ENCODE peak calls at places on chromosome 14, in ten cellular contexts. U, J, E, M, I, Y, G, W, D and Z are unnamed samples.

GRCh38 chr14:63438065-63438757 is 105.0 kb downstream of the PPP2R5E start:
- DNase-seq in Y (no peak), W (peak; percentile 81), U (peak; percentile 87), J (peak; percentile 98), D (peak; percentile 2), G (peak; percentile 74), E (peak; percentile 77), M (peak; percentile 92), I (peak; percentile 98), Z (peak; percentile 58)

GRCh38 chr14:57382283-57382682 is 8.1 kb upstream of the NAA30 start:
- DNase-seq in J (peak; percentile 81), G (no peak), M (no peak), U (peak; percentile 67), D (no peak), E (no peak), I (peak; percentile 99), W (peak; percentile 90), Y (no peak), Z (no peak)

GRCh38 chr14:96037891-96038557 is 1.1 kb upstream of the C14orf132 start:
- DNase-seq in E (peak; percentile 88), Y (no peak), W (peak; percentile 2), M (no peak), I (no peak), U (peak; percentile 70), J (peak; percentile 78), D (no peak), G (peak; percentile 63), Z (no peak)

GRCh38 chr14:32711103-32711680 is 227.5 kb upstream of the NPAS3 start:
- DNase-seq in U (peak; percentile 64), E (no peak), W (peak; percentile 61), Y (no peak), G (no peak), D (peak; percentile 13), I (peak; percentile 73), J (peak; percentile 67), M (peak; percentile 22), Z (peak; percentile 75)

GRCh38 chr14:37834275-37834674 is 238.8 kb downstream of the TTC6 start:
- DNase-seq in U (no peak), E (no peak), D (no peak), I (peak; percentile 12), G (no peak), M (no peak), W (no peak), Y (no peak), J (no peak), Z (no peak)

GRCh38 chr14:79091381-79091963 is 921.3 kb downstream of the NRXN3 start:
- DNase-seq in D (peak; percentile 9), E (no peak), Y (no peak), J (no peak), M (no peak), U (no peak), I (no peak), W (no peak), G (no peak), Z (no peak)

GRCh38 chr14:36997843-36998242 is 174.6 kb downstream of the SLC25A21 start:
- DNase-seq in W (no peak), Y (no peak), U (peak; percentile 19), J (no peak), I (no peak), G (no peak), M (no peak), E (no peak), D (no peak), Z (no peak)

GRCh38 chr14:83007641-83008237 is 1474.1 kb upstream of the SEL1L start:
- DNase-seq in I (no peak), G (no peak), D (no peak), E (no peak), M (no peak), U (no peak), J (no peak), Y (no peak), W (no peak), Z (no peak)

GRCh38 chr14:99615497-99616245 is 11.7 kb upstream of the CCDC85C start:
- DNase-seq in M (no peak), E (no peak), J (no peak), G (no peak), U (peak; percentile 68), I (no peak), Y (no peak), D (no peak), W (no peak), Z (no peak)

GRCh38 chr14:64801800-64802199 is 77.9 kb downstream of the SPTB start:
- DNase-seq in E (no peak), W (peak; percentile 27), M (no peak), G (no peak), U (no peak), Y (no peak), D (no peak), I (peak; percentile 59), J (peak; percentile 12), Z (no peak)

GRCh38 chr14:21987937-21988336 is 314.3 kb upstream of the OR4E1 start:
- DNase-seq in E (no peak), D (no peak), Y (no peak), W (peak; percentile 30), J (peak; percentile 48), U (peak; percentile 26), I (peak; percentile 75), G (no peak), M (peak; percentile 19), Z (peak; percentile 24)

GRCh38 chr14:59278111-59278510 is 89.6 kb downstream of the DAAM1 start:
- DNase-seq in D (no peak), E (no peak), U (peak; percentile 89), M (peak; percentile 66), Y (no peak), W (peak; percentile 86), I (peak; percentile 100), J (peak; percentile 88), G (no peak), Z (no peak)
- H3K4me1 ChIP-seq in D (no peaks in the 10 kb centered on the region), E (peaks cover 11% of the 10 kb centered on the region), U (peaks cover 51% of the 10 kb centered on the region), M (peaks cover 7% of the 10 kb centered on the region), Y (peaks cover 3% of the 10 kb centered on the region), W (peaks cover 7% of the 10 kb centered on the region), I (peaks cover 72% of the 10 kb centered on the region), J (peaks cover 24% of the 10 kb centered on the region), G (peaks cover 22% of the 10 kb centered on the region), Z (no peaks in the 10 kb centered on the region)

GRCh38 chr14:105879867-105880561 is 353.6 kb downstream of the TMEM121 start:
- DNase-seq in Y (peak; percentile 70), M (no peak), U (no peak), D (no peak), G (peak; percentile 9), W (no peak), E (peak; percentile 39), I (no peak), J (no peak), Z (peak; percentile 5)
- H3K9me3 ChIP-seq in Y (no peaks in the 10 kb centered on the region), M (peaks cover 65% of the 10 kb centered on the region), U (no peaks in the 10 kb centered on the region), D (no peaks in the 10 kb centered on the region), G (no peaks in the 10 kb centered on the region), W (no peaks in the 10 kb centered on the region), E (no peaks in the 10 kb centered on the region), I (no peaks in the 10 kb centered on the region), J (no peaks in the 10 kb centered on the region), Z (no peaks in the 10 kb centered on the region)

DNA sequence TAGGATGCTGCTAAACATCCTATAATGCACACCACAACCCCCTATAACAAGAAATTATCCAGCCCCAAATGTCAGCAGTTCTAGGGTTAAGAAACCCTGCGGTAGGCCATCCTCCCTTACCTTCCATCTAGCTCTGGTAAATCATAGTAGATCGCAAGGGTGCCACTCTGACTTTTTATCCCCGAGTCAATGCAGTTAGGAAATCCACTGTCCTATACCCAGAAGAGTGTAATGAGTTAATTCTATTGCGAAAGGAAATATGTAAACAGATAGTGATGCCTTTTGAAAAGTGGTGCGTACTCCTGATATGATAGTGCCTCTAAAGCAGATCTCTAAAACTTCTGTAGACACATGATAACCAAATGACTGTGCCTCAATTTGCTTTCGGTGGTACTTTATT is 29.8 kb downstream of the SCFD1 start:
- DNase-seq in U (peak; percentile 13), M (no peak), D (no peak), W (no peak), J (no peak), E (no peak), Y (no peak), I (no peak), G (no peak), Z (no peak)
- H3K4me3 ChIP-seq in U (no peak overlapping the region), M (no peak overlapping the region), D (no peak overlapping the region), W (no peak overlapping the region), J (no peak overlapping the region), E (no peak overlapping the region), Y (no peak overlapping the region), I (no peak overlapping the region), G (no peak overlapping the region), Z (no peak overlapping the region)

DNA sequence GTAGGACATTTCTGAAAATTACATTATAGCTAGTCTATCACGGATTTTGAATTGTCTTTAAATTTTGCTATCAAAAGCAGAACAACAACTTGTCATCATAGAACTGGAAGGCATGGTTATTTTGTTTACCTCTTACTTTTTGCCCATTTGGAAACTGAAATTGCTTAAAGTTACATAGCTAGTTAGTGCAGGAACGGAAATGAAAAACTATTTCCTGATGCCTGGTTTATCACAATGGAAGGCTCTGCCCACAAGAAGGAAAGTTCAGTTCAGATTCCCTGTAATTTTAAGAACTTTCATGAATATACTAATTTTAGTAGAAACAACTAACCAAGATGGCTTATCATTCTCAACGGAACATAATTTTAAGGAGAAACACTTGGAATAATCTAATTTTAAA is 427.7 kb downstream of the RAD51B start:
- DNase-seq in D (no peak), J (peak; percentile 61), U (no peak), E (no peak), W (no peak), I (no peak), Y (no peak), M (no peak), G (no peak), Z (no peak)
- H3K4me1 ChIP-seq in D (peaks cover 2% of the 10 kb centered on the region), J (peaks cover 73% of the 10 kb centered on the region), U (peaks cover 33% of the 10 kb centered on the region), E (peaks cover 19% of the 10 kb centered on the region), W (peaks cover 10% of the 10 kb centered on the region), I (peaks cover 65% of the 10 kb centered on the region), Y (peaks cover 39% of the 10 kb centered on the region), M (peaks cover 27% of the 10 kb centered on the region), G (peaks cover 40% of the 10 kb centered on the region), Z (peaks cover 90% of the 10 kb centered on the region)

DNA sequence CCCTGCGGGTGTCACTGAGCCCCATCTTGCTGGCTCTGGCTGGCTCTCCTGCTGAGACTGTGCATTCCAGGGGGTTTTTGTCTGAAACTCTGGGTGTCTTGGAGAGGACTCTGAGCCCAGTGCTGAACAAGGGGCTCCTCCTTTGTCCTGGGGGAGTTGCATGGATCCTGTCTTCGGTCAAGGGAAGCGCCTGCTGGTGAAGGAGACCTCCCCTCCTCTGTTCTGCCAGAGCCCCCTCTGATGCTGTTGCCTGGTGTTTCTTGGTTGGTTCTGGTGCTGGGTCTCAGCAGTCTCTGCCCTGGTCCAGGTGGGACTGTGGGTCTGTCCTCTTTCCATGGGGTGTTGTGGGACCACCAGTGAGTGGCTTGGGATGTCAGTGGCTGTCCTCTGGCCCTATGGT is 380.9 kb downstream of the TMEM121 start:
- DNase-seq in U (no peak), Y (no peak), I (no peak), E (no peak), W (no peak), D (no peak), J (no peak), G (no peak), M (no peak), Z (no peak)
- H3K9me3 ChIP-seq in U (no peaks in the 10 kb centered on the region), Y (no peaks in the 10 kb centered on the region), I (no peaks in the 10 kb centered on the region), E (no peaks in the 10 kb centered on the region), W (no peaks in the 10 kb centered on the region), D (no peaks in the 10 kb centered on the region), J (no peaks in the 10 kb centered on the region), G (no peaks in the 10 kb centered on the region), M (peaks cover 82% of the 10 kb centered on the region), Z (no peaks in the 10 kb centered on the region)

GRCh38 chr14:77593501-77593911 is 22.9 kb downstream of the SPTLC2 start:
- DNase-seq in J (peak; percentile 49), D (no peak), U (no peak), I (peak; percentile 82), M (no peak), G (no peak), W (peak; percentile 28), Y (no peak), E (no peak), Z (peak; percentile 78)
- H3K4me3 ChIP-seq in J (no peak overlapping the region), D (no peak overlapping the region), U (no peak overlapping the region), I (peak overlapping the region; percentile 42), M (no peak overlapping the region), G (no peak overlapping the region), W (no peak overlapping the region), Y (no peak overlapping the region), E (no peak overlapping the region), Z (no peak overlapping the region)

GRCh38 chr14:68526420-68527105 is 266.3 kb downstream of the ZFP36L1 start:
- DNase-seq in D (no peak), I (peak; percentile 45), G (no peak), U (no peak), E (peak; percentile 85), J (no peak), M (no peak), W (no peak), Y (peak; percentile 76), Z (no peak)
- H3K4me1 ChIP-seq in D (peaks cover 8% of the 10 kb centered on the region), I (peaks cover 13% of the 10 kb centered on the region), G (peaks cover 11% of the 10 kb centered on the region), U (peaks cover 19% of the 10 kb centered on the region), E (no peaks in the 10 kb centered on the region), J (peaks cover 12% of the 10 kb centered on the region), M (peaks cover 22% of the 10 kb centered on the region), W (peaks cover 4% of the 10 kb centered on the region), Y (peaks cover 54% of the 10 kb centered on the region), Z (no peaks in the 10 kb centered on the region)